ENCODE peak calls at places on chromosomes 11 and 22, in six cellular contexts. P, W, G, O, Y and V are unnamed samples. For H3K27me3, the result is how much of the 10 kb centered on the place peaks cover.

GRCh38 chr22:45537734-45538181 is 35.1 kb downstream of the FBLN1 start:
- DNase-seq in W (no peak), P (peak), Y (peak), G (no peak), O (peak), V (peak)

GRCh38 chr11:89267660-89268302 is 90.1 kb downstream of the TYR start:
- DNase-seq in O (no peak), W (no peak), Y (no peak), P (no peak), G (no peak), V (no peak)

GRCh38 chr22:43273902-43274484 is 69.2 kb downstream of the SCUBE1 start:
- DNase-seq in W (no peak), P (peak), Y (no peak), G (peak), O (no peak), V (peak)

GRCh38 chr22:44446483-44446882 is 51.5 kb downstream of the RTL6 start:
- DNase-seq in Y (no peak), O (no peak), W (no peak), P (no peak), G (peak), V (no peak)

GRCh38 chr22:23197836-23198235 is 17.5 kb downstream of the BCR start:
- DNase-seq in W (no peak), O (no peak), P (no peak), G (no peak), Y (no peak), V (no peak)

GRCh38 chr11:65355013-65355775 is 643 bp downstream of the TIGD3 start:
- DNase-seq in W (peak), O (no peak), Y (peak), G (peak), P (no peak), V (no peak)

GRCh38 chr11:128884054-128884453 is 7.1 kb upstream of the KCNJ5 start:
- DNase-seq in Y (no peak), G (no peak), P (no peak), W (no peak), O (no peak), V (no peak)

GRCh38 chr22:20053407-20054033 is 26.5 kb upstream of the DGCR8 start:
- DNase-seq in O (no peak), Y (no peak), P (no peak), W (no peak), G (no peak), V (no peak)

GRCh38 chr22:34045311-34045710 is 125.0 kb upstream of the LARGE1 start:
- DNase-seq in W (no peak), G (no peak), O (no peak), Y (no peak), P (peak), V (no peak)

GRCh38 chr11:128621491-128622136 is 34.3 kb upstream of the ETS1 start:
- DNase-seq in O (peak), G (no peak), W (no peak), Y (no peak), P (peak), V (no peak)

GRCh38 chr11:15483205-15483604 is 368.5 kb downstream of the INSC start:
- DNase-seq in W (no peak), P (no peak), Y (no peak), O (no peak), G (no peak), V (no peak)

GRCh38 chr11:15944460-15944859 is 411.9 kb downstream of the SOX6 start:
- DNase-seq in P (no peak), W (no peak), G (no peak), O (no peak), Y (no peak), V (no peak)

GRCh38 chr22:36536717-36537116 is 7.8 kb upstream of the EIF3D start:
- DNase-seq in W (no peak), G (no peak), O (no peak), P (no peak), Y (no peak), V (no peak)

GRCh38 chr11:133952199-133953190 is 4.3 kb downstream of the IGSF9B start:
- DNase-seq in G (no peak), P (no peak), W (no peak), O (no peak), Y (no peak), V (no peak)

GRCh38 chr22:50011447-50012200 is 941 bp downstream of the IL17REL start:
- DNase-seq in G (peak), W (no peak), P (no peak), Y (peak), O (no peak), V (no peak)

GRCh38 chr11:35289821-35290220 is 129.5 kb downstream of the SLC1A2 start:
- DNase-seq in O (no peak), W (no peak), Y (no peak), P (no peak), G (no peak), V (no peak)

GRCh38 chr11:3165152-3165705 is at the start of gene OSBPL5:
- DNase-seq in G (peak), O (no peak), W (peak), P (peak), Y (peak), V (no peak)

GRCh38 chr11:64854534-64855502 is 10.4 kb upstream of the CDC42BPG start:
- DNase-seq in O (no peak), P (peak), G (no peak), W (no peak), Y (peak), V (peak)

GRCh38 chr22:26322179-26322905 is 106.7 kb upstream of the ASPHD2 start:
- DNase-seq in P (peak), Y (no peak), O (peak), W (no peak), G (no peak), V (peak)

GRCh38 chr11:12001152-12001551 is 7.3 kb downstream of the DKK3 start:
- DNase-seq in G (no peak), W (no peak), O (no peak), Y (no peak), P (no peak), V (no peak)

GRCh38 chr11:57584341-57584740 is 13.1 kb upstream of the SERPING1 start:
- DNase-seq in G (no peak), O (no peak), W (no peak), P (no peak), Y (no peak), V (no peak)

GRCh38 chr11:75261902-75262361 is 21.4 kb downstream of the TPBGL start:
- DNase-seq in W (no peak), O (no peak), G (no peak), Y (no peak), P (no peak), V (no peak)

GRCh38 chr22:38317995-38318715 is 922 bp upstream of the CSNK1E start:
- DNase-seq in W (no peak), G (no peak), P (peak), Y (peak), O (peak), V (peak)

GRCh38 chr11:62461740-62462522 is 43.1 kb downstream of the SCGB1A1 start:
- DNase-seq in G (no peak), O (peak), W (no peak), P (no peak), Y (no peak), V (no peak)

GRCh38 chr11:8067929-8068575 is 13.0 kb upstream of the TUB start:
- DNase-seq in P (no peak), Y (peak), W (no peak), G (no peak), O (no peak), V (no peak)

GRCh38 chr11:133893381-133893780 is 48.1 kb upstream of the SPATA19 start:
- DNase-seq in Y (no peak), P (no peak), G (peak), W (no peak), O (no peak), V (no peak)

GRCh38 chr22:33819743-33820142 is 100.5 kb downstream of the LARGE1 start:
- DNase-seq in W (no peak), G (no peak), P (no peak), O (no peak), Y (no peak), V (no peak)

GRCh38 chr22:39282642-39283311 is 36.6 kb downstream of the RPL3 start:
- DNase-seq in Y (no peak), G (no peak), W (no peak), O (no peak), P (no peak), V (no peak)

GRCh38 chr11:71551711-71552110 is 3.5 kb downstream of the KRTAP5-9 start:
- DNase-seq in G (no peak), P (no peak), Y (no peak), O (no peak), W (no peak), V (no peak)
- H3K27me3 ChIP-seq in G (under half), P (under half), Y (under half), O (under half), W (under half), V (under half)

DNA sequence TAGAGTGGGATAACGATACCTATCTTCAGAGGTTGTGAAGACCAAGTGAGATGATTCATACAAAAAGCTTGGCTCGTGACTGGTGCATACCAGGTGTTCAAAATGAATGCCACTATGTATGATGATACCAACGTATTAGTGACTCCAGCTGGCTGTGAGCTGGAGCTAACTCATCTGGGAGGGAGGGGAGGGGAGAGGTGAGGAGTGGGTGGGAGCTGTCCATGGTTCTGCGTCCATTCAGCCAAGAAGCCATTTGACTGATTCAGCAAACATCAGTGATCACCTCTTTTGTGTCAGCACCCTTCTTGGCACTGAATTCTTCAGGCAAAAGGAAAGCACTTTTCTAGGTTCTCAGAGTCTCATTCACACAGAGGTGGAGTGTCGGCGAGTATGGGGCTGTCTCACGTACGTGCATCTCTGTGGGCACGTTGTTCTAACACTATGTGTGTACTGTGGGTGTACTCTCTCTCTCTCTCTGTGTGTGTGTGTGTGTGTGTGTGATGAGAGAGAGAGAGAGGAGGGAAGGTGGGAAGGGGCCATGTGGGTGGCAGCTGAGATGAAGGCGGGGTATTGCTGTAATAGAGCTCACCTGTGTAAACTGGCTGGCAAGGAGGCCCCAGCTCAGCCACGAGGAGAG is 95.9 kb upstream of the THY1 start:
- DNase-seq in Y (no peak), W (no peak), G (peak), P (peak), O (no peak), V (no peak)
- H3K27me3 ChIP-seq in Y (half or more), W (under half), G (under half), P (under half), O (under half), V (under half)

DNA sequence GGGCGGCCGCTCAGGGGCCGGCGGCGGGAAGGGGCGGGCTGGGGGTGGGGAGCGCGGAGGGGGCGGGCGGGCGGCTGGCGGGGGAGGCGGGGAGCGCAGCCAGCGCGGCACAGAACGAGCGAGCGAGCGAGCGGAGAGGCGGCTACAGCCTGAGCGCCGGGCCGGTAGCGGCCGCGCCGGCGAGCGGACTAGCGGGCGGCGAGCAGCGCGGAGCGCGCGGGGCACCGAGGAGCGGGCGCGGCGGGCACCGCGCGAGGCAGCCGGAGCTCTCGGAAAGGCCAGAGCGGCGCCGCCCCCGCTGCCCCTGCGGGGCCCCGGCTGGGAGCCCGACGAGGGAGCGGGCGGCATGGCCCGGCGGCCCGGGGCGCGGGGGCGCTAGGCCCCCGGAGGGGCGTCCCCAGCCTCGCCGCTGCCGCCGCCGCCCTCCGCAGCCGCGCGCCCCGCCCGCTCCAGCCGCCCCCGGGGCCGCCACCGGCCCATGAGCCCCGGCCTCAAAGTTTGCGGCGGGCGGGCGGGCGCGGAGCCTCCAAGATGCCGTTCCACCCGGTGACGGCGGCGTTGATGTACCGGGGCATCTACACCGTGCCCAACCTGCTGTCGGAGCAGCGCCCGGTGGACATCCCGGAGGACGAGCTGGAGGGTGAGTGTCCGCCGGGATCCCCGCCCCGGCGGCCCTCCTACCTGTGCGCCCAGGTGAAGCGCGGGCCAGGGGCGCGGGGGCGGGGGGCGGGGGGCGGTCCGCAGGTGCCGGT is at the start of gene CABP7:
- DNase-seq in O (no peak), P (no peak), Y (no peak), G (peak), W (no peak), V (no peak)
- H3K27me3 ChIP-seq in O (under half), P (under half), Y (half or more), G (under half), W (under half), V (half or more)

DNA sequence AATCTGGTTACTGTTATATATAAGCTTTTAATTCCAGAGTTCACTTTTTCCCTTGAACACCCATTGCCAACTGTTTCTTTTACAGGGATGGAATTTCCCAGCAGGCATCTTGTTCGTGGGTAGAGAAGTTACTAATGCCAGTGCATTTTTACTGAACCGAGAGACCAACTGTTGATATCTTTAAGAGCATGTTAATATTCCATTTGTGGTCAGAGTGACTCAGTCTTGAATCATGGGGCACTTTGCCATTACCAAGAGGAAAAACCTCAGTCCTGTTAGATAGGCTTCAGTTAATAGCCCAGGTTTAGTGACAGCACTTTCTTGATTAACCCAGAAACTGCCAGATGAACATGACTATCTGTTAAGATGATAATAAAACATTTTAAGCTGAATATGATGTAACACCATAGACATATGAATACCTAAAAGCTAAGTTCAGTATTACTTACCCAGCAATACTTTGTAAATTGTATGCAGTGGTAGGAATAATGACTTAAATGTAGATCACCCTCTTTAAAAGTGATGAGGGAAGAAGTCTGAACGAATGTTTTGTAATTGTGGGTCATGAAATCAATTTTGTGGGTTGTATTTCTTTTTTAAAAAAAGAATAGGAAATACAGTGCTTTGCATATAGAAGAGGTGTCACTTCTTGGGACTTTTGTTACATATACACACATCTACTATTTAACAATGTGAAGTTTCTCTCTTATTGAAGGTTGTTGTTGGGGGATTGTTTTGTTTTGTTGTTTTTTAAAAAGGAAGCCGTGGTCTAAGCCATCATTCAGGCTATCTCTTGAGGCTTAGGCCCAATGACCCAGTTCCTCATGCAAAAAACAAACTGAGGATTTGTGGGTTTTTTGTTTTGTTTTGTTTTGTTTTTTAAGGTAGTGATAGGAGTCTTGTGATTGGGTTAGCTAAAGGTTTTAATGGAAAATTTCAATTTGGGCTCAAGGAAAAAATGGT is 79.2 kb upstream of the GRIK4 start:
- DNase-seq in Y (no peak), O (peak), G (no peak), P (peak), W (no peak), V (peak)
- H3K27me3 ChIP-seq in Y (under half), O (under half), G (under half), P (under half), W (under half), V (under half)

DNA sequence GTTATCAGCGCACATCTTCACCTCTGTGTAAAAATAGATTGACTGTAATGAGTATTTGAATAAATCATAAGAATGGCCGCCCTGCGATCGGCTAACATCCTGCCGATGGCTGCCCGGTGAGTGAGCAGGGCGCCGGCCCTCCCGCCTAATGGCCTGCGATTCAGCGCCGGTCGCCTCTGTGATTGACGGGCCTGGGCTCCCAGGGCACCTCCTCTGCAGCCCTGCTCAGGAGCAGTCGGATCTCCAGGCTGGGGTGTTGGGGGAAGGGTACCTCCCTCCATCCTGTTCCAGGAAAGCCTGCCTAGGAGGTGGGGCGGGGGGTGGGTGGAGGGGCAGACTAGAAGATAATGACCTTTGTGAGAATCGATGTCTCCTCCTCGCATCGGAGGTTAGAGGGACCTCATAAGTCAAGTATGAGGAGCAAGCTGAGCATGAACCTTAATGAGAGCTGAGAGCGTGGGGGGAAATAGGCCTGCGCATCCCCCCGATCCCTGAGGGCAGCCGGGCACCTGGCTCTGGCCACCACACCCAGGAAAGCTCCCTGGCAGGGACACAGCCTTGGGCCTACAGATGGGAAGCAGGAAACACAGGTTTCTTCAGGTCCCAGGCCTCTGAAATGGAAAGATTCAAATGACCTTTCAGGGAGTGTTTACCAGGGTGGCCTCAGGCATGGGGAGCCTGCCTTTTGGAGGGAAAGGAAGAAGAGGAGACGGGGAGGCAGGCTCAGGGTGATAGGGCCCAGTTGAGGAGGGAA is 71.7 kb downstream of the PKNOX2 start:
- DNase-seq in O (no peak), Y (no peak), W (no peak), G (peak), P (no peak), V (no peak)
- H3K27me3 ChIP-seq in O (under half), Y (under half), W (under half), G (under half), P (under half), V (under half)

GRCh38 chr11:109423860-109424190 is 1.8 kb downstream of the C11orf87 start:
- DNase-seq in Y (no peak), O (no peak), G (no peak), P (no peak), W (no peak), V (no peak)
- H3K27me3 ChIP-seq in Y (half or more), O (under half), G (under half), P (under half), W (under half), V (under half)

DNA sequence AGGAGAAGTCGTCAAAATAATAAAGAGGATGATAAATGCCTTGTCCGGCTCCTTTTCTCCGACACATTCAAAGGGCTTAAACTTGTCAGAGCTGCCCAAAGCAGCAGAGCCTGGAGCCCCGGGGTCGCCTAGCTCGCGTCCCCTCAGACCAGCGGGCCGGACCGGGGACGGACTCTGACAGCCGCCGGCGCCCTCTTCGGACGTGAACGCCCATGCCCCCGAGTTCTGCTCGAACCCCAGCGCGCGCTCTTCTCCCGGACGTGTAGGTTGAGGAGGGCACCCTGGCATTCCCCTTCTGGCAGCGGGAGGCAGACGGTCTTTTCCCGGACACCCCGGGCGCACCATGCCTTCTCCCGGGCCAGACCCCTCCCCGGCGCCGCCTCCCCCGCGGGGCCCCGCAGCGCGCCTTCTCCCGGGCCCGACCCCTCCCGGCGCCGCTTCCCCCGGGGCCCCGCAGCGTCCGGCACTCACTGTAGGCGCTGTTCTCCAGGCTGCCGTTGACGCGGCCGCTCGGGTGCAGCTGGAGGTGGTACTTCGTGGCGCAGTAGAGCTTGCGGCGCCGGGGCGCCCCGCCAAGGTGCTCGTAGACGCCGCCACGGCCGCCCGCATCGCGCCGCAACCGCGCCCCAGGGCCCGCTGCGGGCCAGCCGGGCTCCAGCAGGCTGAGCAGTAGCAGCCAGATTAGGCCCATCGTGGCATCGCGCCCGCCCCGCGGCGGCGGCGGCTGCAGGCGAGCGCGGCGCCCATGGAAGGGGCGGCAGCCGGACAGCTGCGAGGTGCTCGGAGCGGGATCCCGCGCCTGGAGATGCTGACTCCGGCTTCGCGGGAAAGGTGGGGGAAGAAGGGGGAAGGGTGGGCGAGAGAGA is 740 bp downstream of the FGF3 start:
- DNase-seq in P (no peak), W (no peak), O (no peak), Y (no peak), G (peak), V (no peak)
- H3K27me3 ChIP-seq in P (half or more), W (under half), O (under half), Y (half or more), G (half or more), V (half or more)

DNA sequence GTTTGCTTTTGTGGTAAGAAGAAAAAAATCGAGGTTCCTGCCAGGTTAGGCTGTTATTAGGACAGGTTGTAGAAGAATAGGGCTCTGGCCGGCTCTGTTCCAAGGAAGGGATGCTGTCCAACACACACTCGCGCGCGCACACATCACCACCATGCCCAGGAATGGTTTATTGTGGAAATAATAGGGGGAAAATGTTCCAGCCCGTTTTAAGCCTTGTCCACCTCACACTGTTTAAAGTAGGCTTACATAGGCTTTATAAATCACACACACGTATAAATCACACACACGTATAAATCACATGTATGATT is 1.2 kb upstream of the ARHGAP20 start:
- DNase-seq in P (no peak), O (no peak), W (no peak), Y (no peak), G (no peak), V (no peak)
- H3K27me3 ChIP-seq in P (half or more), O (under half), W (under half), Y (half or more), G (half or more), V (under half)